ENCODE peak calls at places on chromosomes 11 and 22, in ten cellular contexts. U is fibroblast of pulmonary artery; X is heart left ventricle; W is bronchial epithelial cell; B is GM06990; P is cardiac fibroblast; D is fibroblast of mammary gland; F is ovary; M is foreskin fibroblast; L is CD8-positive, alpha-beta T cell. S is an unnamed sample.
A peak's percentile ranks its signal among the peaks of the same experiment; 100 is the strongest.

GRCh38 chr11:8656291-8656690 is 26.2 kb downstream of the TRIM66 start:
- DNase-seq in U (no peak), X (no peak), W (no peak), B (no peak), P (no peak), D (no peak), F (no peak), M (no peak), L (no peak), S (no peak)

GRCh38 chr11:24623121-24623520 is 126.3 kb downstream of the LUZP2 start:
- DNase-seq in U (peak; percentile 29), X (no peak), W (no peak), B (no peak), P (peak; percentile 10), D (no peak), F (no peak), M (no peak), L (no peak), S (peak; percentile 40)

GRCh38 chr22:41816241-41816640 is 15.8 kb downstream of the CCDC134 start:
- DNase-seq in U (no peak), X (no peak), W (no peak), B (no peak), P (no peak), D (no peak), F (no peak), M (no peak), L (no peak), S (no peak)

GRCh38 chr11:69915501-69916250 is 96.5 kb upstream of the FGF3 start:
- DNase-seq in U (peak; percentile 69), X (peak; percentile 90), W (peak; percentile 22), B (no peak), P (peak; percentile 75), D (peak; percentile 47), F (peak; percentile 91), M (peak; percentile 55), L (peak; percentile 7), S (peak; percentile 72)

GRCh38 chr22:26817926-26818325 is 160.5 kb downstream of the MIAT start:
- DNase-seq in U (no peak), X (no peak), W (no peak), B (no peak), P (no peak), D (no peak), F (no peak), M (no peak), L (no peak), S (no peak)

GRCh38 chr11:109138200-109138599 is 283.8 kb upstream of the C11orf87 start:
- DNase-seq in U (peak; percentile 64), X (no peak), W (peak; percentile 79), B (no peak), P (peak; percentile 42), D (peak; percentile 35), F (no peak), M (peak; percentile 19), L (no peak), S (peak; percentile 69)

GRCh38 chr11:42536961-42537360 is 774.8 kb upstream of the API5 start:
- DNase-seq in U (no peak), X (no peak), W (peak; percentile 7), B (no peak), P (no peak), D (no peak), F (no peak), M (no peak), L (no peak), S (no peak)

GRCh38 chr11:75445315-75445953 is 12.4 kb upstream of the KLHL35 start:
- DNase-seq in U (peak; percentile 57), X (no peak), W (no peak), B (peak; percentile 27), P (peak; percentile 57), D (peak; percentile 43), F (peak; percentile 80), M (peak; percentile 20), L (peak; percentile 62), S (peak; percentile 57)

GRCh38 chr22:50737728-50738648 is at the start of gene ACR:
- DNase-seq in U (no peak), X (peak; percentile 41), W (no peak), B (no peak), P (no peak), D (no peak), F (no peak), M (no peak), L (no peak), S (no peak)

GRCh38 chr11:9150501-9150900 is 59.1 kb upstream of the SCUBE2 start:
- DNase-seq in U (peak; percentile 75), X (no peak), W (peak; percentile 93), B (no peak), P (peak; percentile 73), D (peak; percentile 94), F (no peak), M (peak; percentile 87), L (no peak), S (peak; percentile 76)

GRCh38 chr11:117932426-117932825 is 3.2 kb upstream of the TMPRSS13 start:
- DNase-seq in U (no peak), X (no peak), W (no peak), B (no peak), P (no peak), D (no peak), F (no peak), M (no peak), L (no peak), S (no peak)

GRCh38 chr11:111632798-111633197 is 30.5 kb downstream of the SIK2 start:
- DNase-seq in U (no peak), X (no peak), W (no peak), B (no peak), P (no peak), D (no peak), F (no peak), M (no peak), L (no peak), S (no peak)

GRCh38 chr11:44787981-44788380 is 61.2 kb downstream of the TSPAN18 start:
- DNase-seq in U (no peak), X (no peak), W (no peak), B (no peak), P (no peak), D (no peak), F (no peak), M (no peak), L (no peak), S (no peak)

GRCh38 chr11:69211540-69212120 is 55.9 kb downstream of the SMIM38 start:
- DNase-seq in U (no peak), X (no peak), W (no peak), B (no peak), P (no peak), D (no peak), F (no peak), M (no peak), L (no peak), S (no peak)

GRCh38 chr11:6927030-6927617 is 898 bp downstream of the ZNF215 start:
- DNase-seq in U (no peak), X (no peak), W (no peak), B (peak; percentile 70), P (no peak), D (no peak), F (no peak), M (no peak), L (no peak), S (peak; percentile 32)

GRCh38 chr22:38831166-38831945 is 12.5 kb downstream of the NPTXR start:
- DNase-seq in U (peak; percentile 75), X (no peak), W (peak; percentile 63), B (no peak), P (peak; percentile 66), D (peak; percentile 82), F (no peak), M (peak; percentile 60), L (no peak), S (peak; percentile 42)

DNA sequence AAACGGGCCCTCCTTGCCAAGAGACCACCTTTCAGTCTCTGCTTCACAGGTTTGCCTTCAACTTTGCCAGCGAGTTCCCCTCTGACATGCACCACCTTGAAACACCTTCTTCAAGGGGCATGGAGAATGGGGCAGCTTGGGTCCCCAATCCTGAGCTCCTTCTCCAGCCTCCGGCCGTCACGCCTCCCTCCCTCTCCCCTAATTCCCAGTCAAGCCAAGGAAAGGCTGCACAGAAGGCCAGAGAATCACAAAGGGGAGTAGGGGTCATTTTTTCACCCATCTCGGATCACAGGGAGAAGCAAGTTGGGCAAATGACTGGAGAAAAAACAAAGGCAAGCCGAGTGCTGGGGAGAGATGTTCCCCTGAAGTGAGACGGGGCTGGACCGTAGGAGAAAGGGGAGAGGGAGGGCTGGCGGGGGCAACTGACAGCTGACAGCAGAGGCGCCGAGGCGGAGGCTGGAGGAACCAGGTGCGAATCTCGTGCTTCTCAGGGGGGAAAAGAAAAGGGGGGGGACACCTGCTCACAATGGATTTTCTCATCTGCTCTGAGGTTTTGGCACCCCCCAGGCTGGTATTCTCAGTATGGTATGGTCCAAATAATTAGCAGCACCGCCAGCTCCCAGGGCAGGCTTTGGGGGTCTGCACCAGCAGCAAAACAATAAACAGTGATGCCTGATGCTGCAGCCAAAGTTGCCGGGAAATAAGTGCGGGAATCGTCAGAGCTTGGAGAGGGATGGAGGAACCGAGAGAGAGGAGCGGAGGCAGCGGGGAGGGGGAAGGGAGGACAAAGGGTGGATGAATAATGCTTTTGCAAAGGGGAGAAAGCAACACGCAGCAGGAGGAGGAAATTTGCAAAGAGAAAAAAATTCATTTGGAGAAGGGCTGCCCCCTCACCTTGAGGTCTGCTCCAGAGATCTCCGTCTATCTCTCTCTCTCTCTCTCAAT is 649 bp downstream of the YPEL4 start:
- DNase-seq in U (peak; percentile 42), X (peak; percentile 67), W (no peak), B (no peak), P (peak; percentile 38), D (peak; percentile 46), F (peak; percentile 55), M (no peak), L (no peak), S (no peak)
- H3K4me3 ChIP-seq in U (peak overlapping the region; percentile 74), X (peak overlapping the region; percentile 42), W (peak overlapping the region; percentile 7), B (no peak overlapping the region), P (peak overlapping the region; percentile 55), D (peak overlapping the region; percentile 52), F (peak overlapping the region; percentile 47), M (peak overlapping the region; percentile 49), L (peak overlapping the region; percentile 78), S (peak overlapping the region; percentile 74)

GRCh38 chr11:79236541-79236971 is 204.3 kb downstream of the TENM4 start:
- DNase-seq in U (peak; percentile 90), X (no peak), W (peak; percentile 82), B (no peak), P (peak; percentile 71), D (peak; percentile 99), F (no peak), M (peak; percentile 92), L (no peak), S (peak; percentile 55)
- TF ChIP-seq CTCF in U (no peak), X (no peak), W (no peak), B (no peak), P (no peak), D (no peak), F (no peak), M (no peak), L (no peak), S (no peak)

GRCh38 chr11:35682230-35683195 is 19.9 kb downstream of the TRIM44 start:
- DNase-seq in U (peak; percentile 18), X (no peak), W (no peak), B (no peak), P (peak; percentile 21), D (peak; percentile 40), F (no peak), M (no peak), L (no peak), S (peak; percentile 17)
- H3K4me3 ChIP-seq in U (no peak overlapping the region), X (no peak overlapping the region), W (no peak overlapping the region), B (no peak overlapping the region), P (no peak overlapping the region), D (no peak overlapping the region), F (no peak overlapping the region), M (no peak overlapping the region), L (no peak overlapping the region), S (no peak overlapping the region)

DNA sequence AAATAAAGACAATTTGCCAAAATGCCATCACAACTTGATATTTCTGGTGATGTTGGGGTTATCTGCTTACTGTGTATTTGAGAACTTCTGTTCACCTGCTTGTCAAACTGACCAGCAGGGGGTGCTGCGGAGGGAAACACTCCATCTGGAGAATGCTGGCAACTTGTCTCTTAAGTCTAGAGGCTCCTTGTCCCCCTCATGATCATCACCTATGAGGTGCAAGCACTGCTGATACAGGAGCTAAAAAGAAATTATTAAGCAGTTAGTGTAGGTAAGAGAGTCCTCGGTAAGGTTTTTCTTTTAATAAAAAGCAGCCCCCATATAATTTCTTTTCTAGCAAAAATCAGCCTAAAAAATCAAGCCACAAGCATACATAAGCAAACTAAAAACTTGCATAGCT is 32.7 kb upstream of the GLYATL1B start:
- DNase-seq in U (peak; percentile 66), X (peak; percentile 68), W (peak; percentile 38), B (no peak), P (peak; percentile 67), D (peak; percentile 57), F (peak; percentile 41), M (peak; percentile 34), L (peak; percentile 69), S (peak; percentile 39)
- TF ChIP-seq CTCF in U (peak; percentile 72), X (peak; percentile 40), W (peak; percentile 67), B (peak; percentile 78), P (peak; percentile 64), D (peak; percentile 71), F (no peak), M (peak; percentile 68), L (peak; percentile 73), S (peak; percentile 57)